ENCODE peak calls at places on chromosomes 2 and 18, in ten cellular contexts. U is stimulated activated CD4-positive, alpha-beta T cell treated with anti-CD3 and anti-CD28 coated beads, Interleukin-2, amount 100 ng/mL, for 48 hours; X is mucosa of gallbladder; A is A172; P is ovary; F is NCI-H446 treated with DMSO at 0.1 percent for 48 hours; Q is NCI-H748 treated with DMSO at 0.1 percent for 48 hours; K is Karpas-422; Z is right atrium auricular region; E is T-helper 9 cell. H is an unnamed sample.

GRCh38 chr2:149924028-149924427 is 336.5 kb upstream of the MMADHC start:
- DNase-seq in U (no peak), X (no peak), A (peak), P (no peak), F (no peak), Q (no peak), K (no peak), Z (no peak), E (no peak), H (no peak)

GRCh38 chr2:48927355-48927754 is 171.8 kb upstream of the LHCGR start:
- DNase-seq in U (no peak), X (no peak), A (no peak), P (no peak), F (no peak), Q (no peak), K (no peak), Z (no peak), E (no peak), H (no peak)

GRCh38 chr2:32484907-32485306 is 128.1 kb downstream of the BIRC6 start:
- DNase-seq in U (no peak), X (no peak), A (peak), P (no peak), F (no peak), Q (no peak), K (no peak), Z (no peak), E (no peak), H (no peak)

GRCh38 chr2:190972846-190973245 is 41.1 kb downstream of the STAT1 start:
- DNase-seq in U (no peak), X (no peak), A (no peak), P (no peak), F (no peak), Q (no peak), K (no peak), Z (no peak), E (no peak), H (no peak)

GRCh38 chr2:48471048-48471474 is 58.9 kb upstream of the STON1 start:
- DNase-seq in U (no peak), X (peak), A (peak), P (no peak), F (no peak), Q (no peak), K (no peak), Z (no peak), E (no peak), H (no peak)

GRCh38 chr2:79511320-79511951 is 1.4 kb upstream of the CTNNA2 start:
- DNase-seq in U (no peak), X (peak), A (peak), P (peak), F (no peak), Q (no peak), K (peak), Z (no peak), E (no peak), H (no peak)

GRCh38 chr2:42944744-42945415 is 152.5 kb upstream of the HAAO start:
- DNase-seq in U (no peak), X (no peak), A (no peak), P (no peak), F (no peak), Q (no peak), K (peak), Z (no peak), E (no peak), H (no peak)

GRCh38 chr2:199581935-199582336 is 124.2 kb upstream of the SATB2 start:
- DNase-seq in U (no peak), X (no peak), A (peak), P (no peak), F (no peak), Q (no peak), K (no peak), Z (no peak), E (no peak), H (no peak)

GRCh38 chr2:133240505-133241230 is 327.6 kb downstream of the NCKAP5 start:
- DNase-seq in U (no peak), X (no peak), A (peak), P (no peak), F (no peak), Q (no peak), K (no peak), Z (no peak), E (no peak), H (no peak)

GRCh38 chr18:3463052-3463451 is 13.1 kb downstream of the TGIF1 start:
- DNase-seq in U (no peak), X (no peak), A (no peak), P (no peak), F (no peak), Q (no peak), K (no peak), Z (no peak), E (no peak), H (no peak)

GRCh38 chr2:236354056-236354940 is 90.1 kb upstream of the ASB18 start:
- DNase-seq in U (no peak), X (no peak), A (no peak), P (no peak), F (no peak), Q (no peak), K (no peak), Z (peak), E (no peak), H (no peak)